ENCODE peak calls at places on chromosomes 12 and 14, in seven cellular contexts. J is H9, K is mesendoderm, T is neuronal stem cell, Y is trophoblast cell, X is mesenchymal stem cell, I is H1. H is an unnamed sample.

GRCh38 chr14:94853920-94854319 is 84.0 kb upstream of the GSC start:
- DNase-seq in J (no peak), K (no peak), T (no peak), Y (no peak), X (no peak), I (no peak), H (no peak)

GRCh38 chr12:121803861-121804416 is at the start of gene SETD1B:
- DNase-seq in J (no peak), K (peak; percentile 80), T (no peak), Y (peak; percentile 47), X (peak; percentile 67), I (no peak), H (peak; percentile 44)

GRCh38 chr12:26030371-26030770 is 71.9 kb downstream of the RASSF8 start:
- DNase-seq in J (no peak), K (no peak), T (no peak), Y (no peak), X (no peak), I (no peak), H (no peak)

GRCh38 chr12:49741882-49742620 is 694 bp downstream of the TMBIM6 start:
- DNase-seq in J (peak; percentile 84), K (peak; percentile 95), T (no peak), Y (peak; percentile 94), X (peak; percentile 94), I (peak; percentile 82), H (peak; percentile 86)

GRCh38 chr14:71553779-71554178 is 378.4 kb upstream of the RGS6 start:
- DNase-seq in J (no peak), K (no peak), T (no peak), Y (no peak), X (no peak), I (no peak), H (no peak)

GRCh38 chr12:105085537-105085936 is 1.3 kb upstream of the ALDH1L2 start:
- DNase-seq in J (no peak), K (no peak), T (no peak), Y (peak; percentile 12), X (no peak), I (no peak), H (no peak)

GRCh38 chr14:32588448-32589320 is 259.6 kb downstream of the AKAP6 start:
- DNase-seq in J (peak; percentile 35), K (peak; percentile 62), T (peak; percentile 23), Y (peak; percentile 66), X (peak; percentile 50), I (no peak), H (peak; percentile 65)

GRCh38 chr12:109734219-109735000 is 20.8 kb downstream of the FAM222A start:
- DNase-seq in J (peak; percentile 90), K (peak; percentile 94), T (no peak), Y (no peak), X (peak; percentile 52), I (peak; percentile 63), H (peak; percentile 1)

GRCh38 chr14:23430733-23431105 is 4.7 kb downstream of the MYH7 start:
- DNase-seq in J (no peak), K (peak; percentile 41), T (peak; percentile 45), Y (peak; percentile 22), X (peak; percentile 15), I (no peak), H (no peak)

GRCh38 chr12:100564090-100564489 is 9.4 kb upstream of the GAS2L3 start:
- DNase-seq in J (no peak), K (peak; percentile 39), T (peak; percentile 11), Y (no peak), X (no peak), I (no peak), H (peak; percentile 18)

GRCh38 chr12:3980504-3981272 is 107.5 kb upstream of the PARP11 start:
- DNase-seq in J (no peak), K (no peak), T (no peak), Y (no peak), X (no peak), I (no peak), H (no peak)

GRCh38 chr14:93036652-93037341 is 78.9 kb downstream of the ITPK1 start:
- DNase-seq in J (no peak), K (no peak), T (peak; percentile 66), Y (no peak), X (no peak), I (no peak), H (no peak)

GRCh38 chr12:97005174-97005573 is 98.1 kb downstream of the NEDD1 start:
- DNase-seq in J (no peak), K (no peak), T (no peak), Y (no peak), X (no peak), I (no peak), H (no peak)

GRCh38 chr12:97005612-97006011 is 98.6 kb downstream of the NEDD1 start:
- DNase-seq in J (no peak), K (peak; percentile 59), T (peak; percentile 52), Y (no peak), X (no peak), I (no peak), H (no peak)

GRCh38 chr12:97003276-97003675 is 96.2 kb downstream of the NEDD1 start:
- DNase-seq in J (no peak), K (no peak), T (no peak), Y (peak; percentile 85), X (no peak), I (no peak), H (no peak)

DNA sequence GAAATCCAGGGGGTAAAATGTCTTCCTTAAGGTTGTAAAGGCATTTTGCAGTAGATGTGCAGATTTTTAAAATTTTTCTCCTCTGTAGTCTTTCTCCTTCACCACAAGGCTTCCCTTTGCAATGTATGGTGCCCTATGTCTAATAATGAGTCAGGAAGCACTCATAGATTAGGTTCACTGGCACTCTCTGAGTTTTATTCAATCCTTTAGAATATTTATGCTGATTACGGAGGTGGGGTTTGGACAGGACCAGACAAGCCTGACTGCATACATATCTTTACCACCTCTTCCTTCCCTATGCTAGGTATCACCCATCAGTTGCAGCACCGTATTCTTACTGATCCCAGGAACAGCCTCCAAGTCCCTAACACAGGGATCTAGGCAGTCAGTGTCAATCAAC is 99.5 kb downstream of the NEDD1 start:
- DNase-seq in J (no peak), K (no peak), T (no peak), Y (no peak), X (no peak), I (no peak), H (no peak)
- H2BK120ac ChIP-seq in J (no peak overlapping the region), K (no peak overlapping the region), T (no peak overlapping the region), Y (no peak overlapping the region), X (no peak overlapping the region), I (no peak overlapping the region), H (no peak overlapping the region)

DNA sequence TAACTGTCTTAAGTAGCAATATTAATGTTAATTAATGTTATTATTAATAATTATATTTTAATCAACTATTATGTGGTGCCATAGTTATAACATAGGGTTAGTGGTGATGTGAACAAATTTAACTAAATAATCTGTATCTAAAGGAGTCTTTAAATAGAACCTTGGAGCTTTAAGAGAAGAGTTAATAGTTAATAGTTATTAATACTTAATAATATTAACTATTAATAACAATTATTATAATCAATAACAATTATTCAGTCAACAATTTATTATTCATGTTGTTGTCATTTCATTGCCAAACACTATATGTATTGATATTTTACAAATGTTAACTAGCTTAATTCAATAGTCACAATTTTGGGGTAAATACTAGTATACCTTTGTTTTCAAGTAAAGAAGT is 58.2 kb downstream of the SLC16A7 start:
- DNase-seq in J (no peak), K (no peak), T (no peak), Y (no peak), X (no peak), I (no peak), H (no peak)
- H2BK120ac ChIP-seq in J (no peak overlapping the region), K (no peak overlapping the region), T (no peak overlapping the region), Y (no peak overlapping the region), X (no peak overlapping the region), I (no peak overlapping the region), H (no peak overlapping the region)

GRCh38 chr12:111758120-111758561 is 8.6 kb upstream of the ALDH2 start:
- DNase-seq in J (peak; percentile 54), K (peak; percentile 32), T (no peak), Y (peak; percentile 33), X (no peak), I (peak; percentile 54), H (no peak)

GRCh38 chr12:111756196-111756595 is 10.5 kb upstream of the ALDH2 start:
- DNase-seq in J (no peak), K (no peak), T (no peak), Y (no peak), X (no peak), I (no peak), H (no peak)

GRCh38 chr12:111756681-111757080 is 10.1 kb upstream of the ALDH2 start:
- DNase-seq in J (no peak), K (no peak), T (no peak), Y (no peak), X (no peak), I (no peak), H (no peak)

GRCh38 chr12:111759276-111759675 is 7.5 kb upstream of the ALDH2 start:
- DNase-seq in J (no peak), K (no peak), T (no peak), Y (no peak), X (no peak), I (no peak), H (no peak)

GRCh38 chr12:111757361-111758119 is 9.2 kb upstream of the ALDH2 start:
- DNase-seq in J (no peak), K (no peak), T (no peak), Y (no peak), X (peak; percentile 82), I (no peak), H (peak; percentile 65)
- H2BK120ac ChIP-seq in J (no peak overlapping the region), K (no peak overlapping the region), T (no peak overlapping the region), Y (peak overlapping the region; percentile 72), X (peak overlapping the region; percentile 50), I (no peak overlapping the region), H (no peak overlapping the region)

GRCh38 chr14:54909763-54910162 is 7.1 kb upstream of the GCH1 start:
- DNase-seq in J (no peak), K (no peak), T (no peak), Y (no peak), X (no peak), I (no peak), H (no peak)

GRCh38 chr14:54902521-54903420 is at the start of gene GCH1:
- DNase-seq in J (peak; percentile 86), K (peak; percentile 88), T (peak; percentile 72), Y (peak; percentile 86), X (peak; percentile 79), I (peak; percentile 91), H (peak; percentile 16)

GRCh38 chr14:54908230-54908629 is 5.6 kb upstream of the GCH1 start:
- DNase-seq in J (no peak), K (no peak), T (no peak), Y (no peak), X (no peak), I (no peak), H (no peak)

GRCh38 chr14:54902143-54902520 is 494 bp downstream of the GCH1 start:
- DNase-seq in J (peak; percentile 74), K (peak; percentile 84), T (peak; percentile 56), Y (peak; percentile 98), X (peak; percentile 87), I (peak; percentile 80), H (peak; percentile 31)

DNA sequence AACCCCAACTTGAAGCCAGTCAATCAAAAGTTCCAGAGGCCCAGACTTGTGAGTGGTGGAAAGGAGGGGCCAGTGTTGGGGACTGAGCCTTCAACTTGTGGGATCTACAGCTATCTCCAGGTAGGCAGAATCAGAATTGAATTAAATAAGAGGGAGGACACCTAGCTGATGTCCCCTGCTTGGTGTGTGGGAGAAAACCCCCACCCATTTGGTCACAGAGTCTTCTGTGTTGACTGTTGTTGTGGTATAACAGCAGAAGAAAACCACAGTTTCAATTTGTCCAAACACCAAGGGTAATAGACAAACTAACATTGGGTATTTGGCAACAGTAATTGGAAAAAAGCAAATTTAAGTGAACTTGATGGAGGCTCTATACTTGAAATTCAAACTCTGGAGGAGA is 3.4 kb upstream of the GCH1 start:
- DNase-seq in J (no peak), K (no peak), T (no peak), Y (no peak), X (no peak), I (no peak), H (no peak)
- H2BK120ac ChIP-seq in J (no peak overlapping the region), K (no peak overlapping the region), T (no peak overlapping the region), Y (no peak overlapping the region), X (no peak overlapping the region), I (no peak overlapping the region), H (no peak overlapping the region)

H was measured in IMR-90.